ENCODE peak calls at places on chromosome 6, in six cellular contexts. V, F, Y, B, U and D are unnamed samples. For H3K36me3, the result is how much of the 10 kb centered on the place peaks cover.

GRCh38 chr6:28081486-28081751 is 1.1 kb downstream of the ZNF165 start:
- DNase-seq in V (peak), F (no peak), Y (no peak), B (no peak), U (no peak), D (no peak)

GRCh38 chr6:45115696-45116095 is 212.4 kb upstream of the RUNX2 start:
- DNase-seq in V (no peak), F (no peak), Y (peak), B (no peak), U (peak), D (peak)

GRCh38 chr6:75374913-75375530 is 90.4 kb upstream of the TMEM30A start:
- DNase-seq in V (no peak), F (no peak), Y (no peak), B (no peak), U (no peak), D (no peak)

GRCh38 chr6:121482751-121483150 is 47.3 kb downstream of the GJA1 start:
- DNase-seq in V (no peak), F (no peak), Y (no peak), B (no peak), U (no peak), D (no peak)

GRCh38 chr6:54285595-54285994 is 22.6 kb upstream of the TINAG start:
- DNase-seq in V (no peak), F (no peak), Y (no peak), B (no peak), U (no peak), D (no peak)

GRCh38 chr6:46329568-46329967 is 158.8 kb upstream of the ENPP5 start:
- DNase-seq in V (no peak), F (no peak), Y (peak), B (no peak), U (no peak), D (no peak)

GRCh38 chr6:121093928-121094327 is 240.4 kb downstream of the TBC1D32 start:
- DNase-seq in V (no peak), F (no peak), Y (peak), B (no peak), U (no peak), D (no peak)

GRCh38 chr6:40285535-40285934 is 301.6 kb downstream of the LRFN2 start:
- DNase-seq in V (no peak), F (no peak), Y (no peak), B (no peak), U (no peak), D (no peak)

GRCh38 chr6:129893513-129894098 is 32.5 kb upstream of the TMEM244 start:
- DNase-seq in V (peak), F (no peak), Y (peak), B (no peak), U (peak), D (no peak)

DNA sequence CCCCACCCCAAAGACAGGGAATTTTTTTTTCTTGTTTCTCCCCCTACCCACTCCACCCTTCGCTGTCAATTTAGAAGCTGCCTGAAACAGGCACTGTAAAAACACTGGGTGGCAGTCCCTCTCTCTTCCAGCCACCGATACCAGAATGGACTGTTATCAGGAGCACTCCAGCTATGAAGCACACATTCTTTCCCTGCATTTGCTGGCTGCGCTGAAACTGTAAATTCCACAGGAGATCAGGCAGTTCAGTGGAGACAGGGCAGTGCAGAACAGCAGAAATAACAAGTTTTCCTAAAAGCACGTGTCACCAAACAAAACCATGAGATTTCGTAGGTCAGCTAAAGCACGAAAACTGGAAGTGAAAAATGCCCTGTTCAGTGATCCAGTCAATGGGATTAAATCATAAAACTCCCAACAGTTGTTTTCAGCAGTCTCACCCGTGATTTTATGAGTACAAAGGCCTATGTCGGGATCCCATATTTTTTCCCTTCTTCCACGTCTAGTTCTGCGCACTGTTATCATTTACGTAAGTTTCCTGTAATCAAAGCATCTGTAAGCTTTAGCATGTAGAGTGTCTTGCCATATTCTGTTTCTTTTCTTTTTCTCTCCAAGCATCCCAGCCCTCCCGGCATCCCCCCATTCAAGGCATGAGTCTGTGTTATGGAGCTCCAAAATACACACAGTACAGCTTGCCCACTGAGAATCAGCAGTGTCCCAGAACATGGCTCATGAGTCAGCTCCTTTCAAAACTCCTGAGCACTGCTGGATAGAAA is 359.9 kb upstream of the EPHA7 start:
- DNase-seq in V (no peak), F (no peak), Y (peak), B (peak), U (no peak), D (no peak)
- H3K4me3 ChIP-seq in V (no peak), F (peak), Y (peak), B (no peak), U (no peak), D (no peak)

DNA sequence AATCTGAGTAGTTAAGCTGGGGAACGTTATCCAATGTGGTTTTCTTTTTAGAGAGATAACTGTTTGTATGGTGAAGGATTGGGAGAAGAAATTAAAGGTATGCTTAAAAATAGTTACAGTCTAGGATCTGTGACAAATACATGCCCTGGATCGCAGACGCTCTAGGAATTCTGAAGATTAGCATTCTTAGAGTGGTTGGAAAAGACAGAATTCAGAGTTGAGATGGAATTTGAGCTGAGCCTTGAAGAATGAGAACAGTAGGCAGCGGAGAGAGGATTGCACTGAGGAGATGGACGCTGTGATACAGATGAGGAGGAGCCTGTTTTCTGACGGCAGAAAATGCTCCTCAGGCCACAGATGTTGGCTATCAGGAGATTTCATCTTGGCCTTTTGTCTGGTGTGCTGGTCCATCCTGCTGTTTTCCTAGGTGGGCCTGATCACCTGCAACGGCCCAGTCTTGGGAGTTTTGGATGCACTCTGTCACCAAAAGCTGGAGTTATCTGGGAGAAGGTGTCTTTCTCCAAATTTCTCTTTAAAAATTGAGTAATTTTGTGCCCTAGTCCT is 48.3 kb upstream of the KIF25 start:
- DNase-seq in V (no peak), F (no peak), Y (no peak), B (no peak), U (no peak), D (no peak)
- H3K36me3 ChIP-seq in V (under half), F (half or more), Y (half or more), B (half or more), U (under half), D (under half)

GRCh38 chr6:170023620-170024521 is 267.0 kb downstream of the DLL1 start:
- DNase-seq in V (no peak), F (peak), Y (no peak), B (no peak), U (no peak), D (no peak)

GRCh38 chr6:170021579-170021978 is 269.3 kb downstream of the DLL1 start:
- DNase-seq in V (no peak), F (no peak), Y (no peak), B (no peak), U (no peak), D (no peak)

GRCh38 chr6:170024940-170025339 is 265.9 kb downstream of the DLL1 start:
- DNase-seq in V (no peak), F (peak), Y (peak), B (no peak), U (peak), D (no peak)

GRCh38 chr6:170022291-170022722 is 268.6 kb downstream of the DLL1 start:
- DNase-seq in V (no peak), F (no peak), Y (no peak), B (no peak), U (no peak), D (no peak)

GRCh38 chr6:170022827-170023619 is 267.9 kb downstream of the DLL1 start:
- DNase-seq in V (no peak), F (no peak), Y (no peak), B (no peak), U (no peak), D (no peak)
- H3K4me3 ChIP-seq in V (no peak), F (no peak), Y (no peak), B (no peak), U (no peak), D (no peak)

GRCh38 chr6:138415125-138415524 is 11.1 kb downstream of the HEBP2 start:
- DNase-seq in V (no peak), F (no peak), Y (no peak), B (no peak), U (no peak), D (no peak)

GRCh38 chr6:138419766-138420165 is 15.7 kb downstream of the HEBP2 start:
- DNase-seq in V (no peak), F (no peak), Y (no peak), B (no peak), U (no peak), D (no peak)

GRCh38 chr6:138417493-138418117 is 13.6 kb downstream of the HEBP2 start:
- DNase-seq in V (no peak), F (no peak), Y (no peak), B (no peak), U (no peak), D (no peak)

GRCh38 chr6:138418118-138418742 is 14.2 kb downstream of the HEBP2 start:
- DNase-seq in V (no peak), F (no peak), Y (no peak), B (no peak), U (no peak), D (no peak)

GRCh38 chr6:138416201-138416600 is 12.2 kb downstream of the HEBP2 start:
- DNase-seq in V (no peak), F (no peak), Y (no peak), B (no peak), U (no peak), D (no peak)
- H3K36me3 ChIP-seq in V (half or more), F (under half), Y (half or more), B (under half), U (under half), D (under half)

GRCh38 chr6:79869600-79870084 is 77.7 kb downstream of the ELOVL4 start:
- DNase-seq in V (peak), F (peak), Y (peak), B (peak), U (peak), D (peak)
- H3K4me3 ChIP-seq in V (peak), F (peak), Y (peak), B (no peak), U (peak), D (no peak)